ENCODE peak calls at places on chromosomes 7 and 10, in ten cellular contexts. V is stomach; X is aorta; M is H54; K is GM12865; F is CD8-positive, alpha-beta memory T cell; N is sigmoid colon; Y is Karpas-422; R is NCI-H1092 treated with DMSO at 0.1 percent for 48 hours; J is A172. T is an unnamed sample.

GRCh38 chr10:615583-616152 is 73.8 kb downstream of the DIP2C start:
- DNase-seq in V (no peak), X (peak; percentile 14), M (peak; percentile 25), K (no peak), F (no peak), N (no peak), Y (no peak), R (no peak), J (no peak), T (no peak)

GRCh38 chr7:135911091-135911490 is 66.1 kb downstream of the MTPN start:
- DNase-seq in V (no peak), X (no peak), M (no peak), K (no peak), F (no peak), N (peak; percentile 76), Y (no peak), R (no peak), J (no peak), T (peak; percentile 16)

GRCh38 chr7:153567426-153567825 is 484.8 kb upstream of the DPP6 start:
- DNase-seq in V (no peak), X (no peak), M (no peak), K (no peak), F (no peak), N (peak; percentile 94), Y (no peak), R (no peak), J (no peak), T (peak; percentile 6)

GRCh38 chr7:91852263-91852741 is 28.2 kb downstream of the MTERF1 start:
- DNase-seq in V (no peak), X (no peak), M (no peak), K (peak; percentile 38), F (no peak), N (no peak), Y (peak; percentile 78), R (no peak), J (peak; percentile 40), T (no peak)

GRCh38 chr10:33005322-33006282 is 47.6 kb upstream of the ITGB1 start:
- DNase-seq in V (peak; percentile 77), X (peak; percentile 92), M (peak; percentile 63), K (peak; percentile 44), F (no peak), N (peak; percentile 95), Y (peak; percentile 87), R (peak; percentile 28), J (peak; percentile 96), T (peak; percentile 77)

GRCh38 chr7:154096-154835 is 38.1 kb upstream of the FAM20C start:
- DNase-seq in V (no peak), X (peak; percentile 42), M (no peak), K (no peak), F (no peak), N (no peak), Y (no peak), R (no peak), J (no peak), T (no peak)

GRCh38 chr10:60502621-60503020 is 112.9 kb upstream of the ANK3 start:
- DNase-seq in V (no peak), X (no peak), M (no peak), K (no peak), F (no peak), N (no peak), Y (no peak), R (no peak), J (no peak), T (no peak)

GRCh38 chr10:5553400-5554170 is 28.8 kb downstream of the CALML3 start:
- DNase-seq in V (no peak), X (peak; percentile 48), M (no peak), K (no peak), F (no peak), N (peak; percentile 59), Y (no peak), R (no peak), J (no peak), T (peak; percentile 16)

GRCh38 chr7:99766484-99767099 is 17.4 kb downstream of the CYP3A4 start:
- DNase-seq in V (no peak), X (no peak), M (no peak), K (no peak), F (no peak), N (no peak), Y (no peak), R (no peak), J (no peak), T (no peak)

GRCh38 chr10:125772112-125772863 is 3.3 kb downstream of the MMP21 start:
- DNase-seq in V (no peak), X (no peak), M (no peak), K (no peak), F (no peak), N (no peak), Y (no peak), R (no peak), J (no peak), T (no peak)

GRCh38 chr10:75466886-75467285 is 35.5 kb downstream of the LRMDA start:
- DNase-seq in V (no peak), X (no peak), M (no peak), K (no peak), F (no peak), N (no peak), Y (no peak), R (no peak), J (peak; percentile 7), T (no peak)

GRCh38 chr7:148697256-148697841 is 1.4 kb upstream of the CUL1 start:
- DNase-seq in V (no peak), X (no peak), M (no peak), K (peak; percentile 30), F (peak; percentile 18), N (peak; percentile 74), Y (no peak), R (no peak), J (peak; percentile 1), T (peak; percentile 20)